ENCODE peak calls at places on chromosomes 2 and 18, in five cellular contexts. J, X, E, Z and M are unnamed samples.

GRCh38 chr2:9179572-9180201 is 26.9 kb upstream of the ASAP2 start:
- DNase-seq in J (no peak), X (no peak), E (no peak), Z (no peak), M (no peak)

GRCh38 chr2:227257820-227258219 is 67.2 kb upstream of the MFF start:
- DNase-seq in J (no peak), X (no peak), E (no peak), Z (no peak), M (no peak)

GRCh38 chr2:233835230-233836186 is 18.8 kb downstream of the HJURP start:
- DNase-seq in J (no peak), X (no peak), E (no peak), Z (no peak), M (no peak)

GRCh38 chr2:241315879-241316700 is at the start of gene SEPTIN2:
- DNase-seq in J (no peak), X (peak; percentile 77), E (peak; percentile 37), Z (peak; percentile 52), M (no peak)

GRCh38 chr18:25604909-25605247 is 252.9 kb upstream of the ZNF521 start:
- DNase-seq in J (no peak), X (no peak), E (no peak), Z (no peak), M (no peak)

GRCh38 chr2:217270089-217270800 is 410.4 kb upstream of the TNP1 start:
- DNase-seq in J (no peak), X (no peak), E (no peak), Z (no peak), M (no peak)

GRCh38 chr2:165725421-165725820 is 68.6 kb downstream of the GALNT3 start:
- DNase-seq in J (no peak), X (no peak), E (no peak), Z (no peak), M (no peak)

GRCh38 chr2:1455466-1455865 is 42.2 kb downstream of the TPO start:
- DNase-seq in J (no peak), X (no peak), E (no peak), Z (no peak), M (no peak)

GRCh38 chr2:239714116-239714515 is 311.0 kb downstream of the NDUFA10 start:
- DNase-seq in J (no peak), X (no peak), E (no peak), Z (no peak), M (no peak)

GRCh38 chr2:22209545-22209944 is 1085.8 kb downstream of the TDRD15 start:
- DNase-seq in J (no peak), X (no peak), E (no peak), Z (no peak), M (no peak)